ENCODE peak calls at places on chromosomes 4 and X, in nine cellular contexts. S is T-helper 9 cell; A is MCF 10A; K is aorta; M is spleen; V is A172; R is amniotic stem cell; I is fibroblast of the conjunctiva; E is activated naive CD8-positive, alpha-beta T cell treated with anti-CD3 and anti-CD28 coated beads, Interleukin-2, amount 50 U/mL, for 24 hours. G is an unnamed sample.

GRCh38 chr4:140298001-140298400 is 75.4 kb upstream of the SCOC start:
- DNase-seq in V (no peak), R (no peak), S (no peak), K (no peak), A (no peak), I (no peak), M (no peak), E (no peak), G (no peak)

GRCh38 chr4:159010100-159010499 is 92.8 kb upstream of the RAPGEF2 start:
- DNase-seq in M (no peak), I (no peak), E (no peak), V (no peak), A (no peak), R (no peak), K (no peak), S (no peak), G (no peak)

GRCh38 chrX:103730147-103730546 is 19.4 kb downstream of the TMEM31 start:
- DNase-seq in K (no peak), V (no peak), I (no peak), A (no peak), M (no peak), R (no peak), E (no peak), S (no peak), G (no peak)

GRCh38 chr4:124833831-124834505 is 121.4 kb upstream of the ANKRD50 start:
- DNase-seq in M (no peak), S (no peak), A (no peak), K (no peak), I (no peak), R (no peak), E (no peak), V (no peak), G (no peak)

GRCh38 chr4:61540944-61541343 is 340.8 kb downstream of the ADGRL3 start:
- DNase-seq in S (no peak), M (no peak), K (no peak), V (no peak), A (no peak), R (no peak), I (no peak), E (no peak), G (no peak)

GRCh38 chr4:1415681-1415981 is 9.4 kb upstream of the NKX1-1 start:
- DNase-seq in R (no peak), E (no peak), I (no peak), K (no peak), S (no peak), A (no peak), M (no peak), V (no peak), G (no peak)

GRCh38 chr4:184732126-184732525 is 1.8 kb downstream of the CENPU start:
- DNase-seq in S (no peak), M (no peak), V (peak; percentile 17), E (no peak), I (no peak), R (no peak), K (no peak), A (peak; percentile 82), G (no peak)

GRCh38 chrX:7709845-7710244 is 133.1 kb upstream of the VCX start:
- DNase-seq in M (no peak), I (no peak), V (peak; percentile 26), E (no peak), S (no peak), R (no peak), K (no peak), A (no peak), G (no peak)

GRCh38 chrX:103073442-103073841 is 9.5 kb upstream of the BEX1 start:
- DNase-seq in E (no peak), A (no peak), I (no peak), R (no peak), V (peak; percentile 42), K (no peak), S (no peak), M (no peak), G (no peak)

GRCh38 chr4:1309261-1310010 is 19.7 kb downstream of the MAEA start:
- DNase-seq in M (peak; percentile 93), I (peak; percentile 87), E (peak; percentile 69), V (peak; percentile 64), K (peak; percentile 94), S (peak; percentile 51), A (peak; percentile 54), R (peak; percentile 77), G (peak; percentile 55)

GRCh38 chr4:145347684-145348083 is 134.0 kb upstream of the SMAD1 start:
- DNase-seq in M (no peak), A (no peak), S (no peak), V (peak; percentile 4), I (no peak), E (no peak), R (no peak), K (no peak), G (no peak)

GRCh38 chr4:156771171-156771837 is 200.3 kb downstream of the PDGFC start:
- DNase-seq in R (no peak), K (peak; percentile 51), M (no peak), E (no peak), V (peak; percentile 58), S (no peak), I (peak; percentile 87), A (peak; percentile 98), G (no peak)

GRCh38 chr4:29263011-29263410 is 1457.2 kb upstream of the PCDH7 start:
- DNase-seq in M (no peak), E (no peak), K (no peak), I (no peak), A (no peak), S (no peak), V (no peak), R (no peak), G (no peak)

GRCh38 chrX:24498181-24498580 is 33.1 kb downstream of the PDK3 start:
- DNase-seq in S (no peak), M (no peak), E (no peak), K (no peak), I (no peak), A (peak; percentile 26), R (no peak), V (no peak), G (peak; percentile 3)

GRCh38 chr4:5865896-5866599 is 26.8 kb downstream of the CRMP1 start:
- DNase-seq in S (no peak), R (no peak), K (no peak), M (no peak), E (no peak), V (peak; percentile 65), I (no peak), A (no peak), G (no peak)

GRCh38 chr4:99635601-99636000 is 22.0 kb downstream of the C4orf54 start:
- DNase-seq in S (no peak), K (no peak), I (no peak), R (no peak), A (peak; percentile 48), V (no peak), E (no peak), M (no peak), G (no peak)

GRCh38 chr4:86978709-86979108 is 43.9 kb downstream of the AFF1 start:
- DNase-seq in E (no peak), R (no peak), V (no peak), M (no peak), S (no peak), A (no peak), K (no peak), I (no peak), G (no peak)

GRCh38 chr4:185235480-185236154 is 26.2 kb downstream of the SNX25 start:
- DNase-seq in R (no peak), E (no peak), V (peak; percentile 54), M (no peak), S (no peak), K (no peak), I (no peak), A (no peak), G (no peak)

GRCh38 chrX:75151828-75152592 is 4.1 kb downstream of the ABCB7 start:
- DNase-seq in A (peak; percentile 34), S (no peak), R (no peak), E (no peak), V (no peak), K (no peak), I (no peak), M (no peak), G (no peak)

GRCh38 chrX:49273181-49273727 is 3.7 kb downstream of the PPP1R3F start:
- DNase-seq in R (no peak), M (peak; percentile 47), V (no peak), E (peak; percentile 18), S (no peak), K (peak; percentile 8), I (no peak), A (no peak), G (peak; percentile 57)

GRCh38 chr4:76772498-76773106 is 125.3 kb downstream of the SOWAHB start:
- DNase-seq in R (peak; percentile 32), E (no peak), V (peak; percentile 58), A (peak; percentile 34), S (no peak), K (no peak), I (no peak), M (no peak), G (no peak)

GRCh38 chr4:107094332-107094731 is 58.2 kb upstream of the DKK2 start:
- DNase-seq in I (peak; percentile 31), E (no peak), A (peak; percentile 45), S (no peak), R (no peak), M (peak; percentile 15), V (peak; percentile 13), K (no peak), G (peak; percentile 25)

GRCh38 chrX:71976753-71977152 is 66.1 kb downstream of the NHSL2 start:
- DNase-seq in K (no peak), I (no peak), R (no peak), S (no peak), V (no peak), M (no peak), A (no peak), E (no peak), G (no peak)

GRCh38 chr4:165971941-165972340 is 98.9 kb downstream of the TLL1 start:
- DNase-seq in A (peak; percentile 84), M (no peak), I (no peak), E (no peak), R (no peak), K (no peak), S (no peak), V (peak; percentile 23), G (no peak)

GRCh38 chr4:36283912-36284465 is 2.6 kb downstream of the DTHD1 start:
- DNase-seq in V (no peak), M (no peak), I (no peak), A (no peak), S (no peak), K (no peak), R (no peak), E (no peak), G (no peak)

GRCh38 chr4:27217261-27217769 is 356.7 kb downstream of the STIM2 start:
- DNase-seq in S (no peak), A (peak; percentile 4), R (no peak), V (peak; percentile 1), K (no peak), E (no peak), M (no peak), I (no peak), G (no peak)